ENCODE peak calls at places on chromosomes 16 and 17, in eight cellular contexts. J, O, H, W, D, F, Q and Y are unnamed samples. For H3K9me3, the result is how much of the 10 kb centered on the place peaks cover.

GRCh38 chr16:27781195-27781524 is 231.2 kb downstream of the KATNIP start:
- DNase-seq in J (no peak), O (no peak), H (peak), W (no peak), D (no peak), F (no peak), Q (no peak), Y (no peak)

GRCh38 chr16:84555418-84556196 is 51.1 kb upstream of the MEAK7 start:
- DNase-seq in J (no peak), O (no peak), H (no peak), W (peak), D (no peak), F (no peak), Q (no peak), Y (no peak)

GRCh38 chr17:81049372-81049911 is 14.5 kb downstream of the BAIAP2 start:
- DNase-seq in J (no peak), O (no peak), H (no peak), W (no peak), D (no peak), F (no peak), Q (no peak), Y (no peak)

GRCh38 chr17:27400991-27401390 is 55.3 kb upstream of the KSR1 start:
- DNase-seq in J (no peak), O (peak), H (no peak), W (no peak), D (no peak), F (no peak), Q (no peak), Y (no peak)

GRCh38 chr17:51853857-51854256 is 304.7 kb downstream of the CA10 start:
- DNase-seq in J (no peak), O (no peak), H (no peak), W (no peak), D (no peak), F (no peak), Q (no peak), Y (no peak)

GRCh38 chr16:49857423-49858181 is 1.7 kb upstream of the ZNF423 start:
- DNase-seq in J (peak), O (peak), H (peak), W (peak), D (no peak), F (no peak), Q (no peak), Y (peak)

GRCh38 chr16:79195948-79196347 is 404.6 kb downstream of the MAF start:
- DNase-seq in J (no peak), O (no peak), H (no peak), W (no peak), D (no peak), F (no peak), Q (no peak), Y (no peak)

GRCh38 chr16:68379472-68380347 is 68.6 kb downstream of the SMPD3 start:
- DNase-seq in J (no peak), O (no peak), H (no peak), W (no peak), D (no peak), F (no peak), Q (no peak), Y (peak)

GRCh38 chr16:3004781-3005284 is 7.9 kb upstream of the CLDN9 start:
- DNase-seq in J (peak), O (peak), H (no peak), W (peak), D (no peak), F (no peak), Q (no peak), Y (peak)

GRCh38 chr16:49620158-49620867 is 235.6 kb downstream of the ZNF423 start:
- DNase-seq in J (peak), O (peak), H (peak), W (no peak), D (no peak), F (no peak), Q (no peak), Y (no peak)

GRCh38 chr17:39002991-39003715 is 36.0 kb upstream of the FBXO47 start:
- DNase-seq in J (no peak), O (peak), H (peak), W (no peak), D (no peak), F (peak), Q (no peak), Y (peak)

GRCh38 chr17:38996660-38997337 is 29.6 kb upstream of the FBXO47 start:
- DNase-seq in J (no peak), O (no peak), H (peak), W (no peak), D (no peak), F (no peak), Q (no peak), Y (no peak)

GRCh38 chr17:39000021-39000601 is 32.9 kb upstream of the FBXO47 start:
- DNase-seq in J (no peak), O (no peak), H (no peak), W (no peak), D (no peak), F (no peak), Q (no peak), Y (no peak)

DNA sequence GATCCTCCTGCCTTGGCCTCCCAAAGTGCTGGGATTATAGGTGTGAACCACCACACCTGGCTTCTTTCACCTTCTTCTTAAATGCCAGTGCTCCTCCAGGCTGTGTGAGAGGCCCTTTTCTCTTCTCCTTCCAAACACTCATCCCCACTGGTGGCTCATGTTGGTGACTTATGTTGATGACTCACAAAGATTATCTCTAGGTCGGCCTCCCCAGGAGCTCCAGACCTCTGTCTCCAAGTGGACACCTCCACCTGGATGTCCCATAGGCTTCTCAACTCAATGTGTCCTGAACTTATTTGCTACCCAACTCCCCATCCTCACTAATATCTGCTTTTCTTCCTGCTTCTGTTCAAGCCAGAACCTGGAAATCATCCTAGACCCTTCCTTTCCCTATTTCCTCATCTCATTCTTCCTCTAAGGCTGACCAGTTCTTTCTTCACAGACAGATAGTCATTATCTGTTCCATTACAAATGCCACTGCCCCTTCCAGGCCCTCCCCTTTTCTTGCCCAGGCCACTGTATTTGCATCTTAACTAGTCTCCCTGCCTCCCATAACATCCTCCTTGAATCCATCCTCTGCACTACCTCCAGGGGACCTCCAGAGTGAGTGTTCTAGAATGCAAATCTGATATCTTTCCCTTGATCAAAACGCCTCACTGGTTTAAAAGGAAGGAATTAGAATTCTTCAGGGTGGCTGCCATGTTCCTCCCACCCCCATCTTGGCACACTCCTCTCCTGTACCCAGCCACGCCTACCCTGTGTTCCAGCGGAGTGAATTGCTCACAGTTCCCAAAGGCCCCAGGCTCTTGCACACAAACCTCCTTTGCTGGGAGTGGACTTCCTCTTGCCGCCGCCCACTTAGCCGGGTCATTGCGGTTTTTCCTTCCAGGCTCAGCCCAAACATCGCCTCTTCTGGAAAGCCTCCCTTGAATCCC is 34.8 kb upstream of the FBXO47 start:
- DNase-seq in J (peak), O (peak), H (peak), W (no peak), D (no peak), F (no peak), Q (no peak), Y (no peak)
- H3K27ac ChIP-seq in J (no peak), O (peak), H (peak), W (no peak), D (no peak), F (peak), Q (no peak), Y (no peak)

DNA sequence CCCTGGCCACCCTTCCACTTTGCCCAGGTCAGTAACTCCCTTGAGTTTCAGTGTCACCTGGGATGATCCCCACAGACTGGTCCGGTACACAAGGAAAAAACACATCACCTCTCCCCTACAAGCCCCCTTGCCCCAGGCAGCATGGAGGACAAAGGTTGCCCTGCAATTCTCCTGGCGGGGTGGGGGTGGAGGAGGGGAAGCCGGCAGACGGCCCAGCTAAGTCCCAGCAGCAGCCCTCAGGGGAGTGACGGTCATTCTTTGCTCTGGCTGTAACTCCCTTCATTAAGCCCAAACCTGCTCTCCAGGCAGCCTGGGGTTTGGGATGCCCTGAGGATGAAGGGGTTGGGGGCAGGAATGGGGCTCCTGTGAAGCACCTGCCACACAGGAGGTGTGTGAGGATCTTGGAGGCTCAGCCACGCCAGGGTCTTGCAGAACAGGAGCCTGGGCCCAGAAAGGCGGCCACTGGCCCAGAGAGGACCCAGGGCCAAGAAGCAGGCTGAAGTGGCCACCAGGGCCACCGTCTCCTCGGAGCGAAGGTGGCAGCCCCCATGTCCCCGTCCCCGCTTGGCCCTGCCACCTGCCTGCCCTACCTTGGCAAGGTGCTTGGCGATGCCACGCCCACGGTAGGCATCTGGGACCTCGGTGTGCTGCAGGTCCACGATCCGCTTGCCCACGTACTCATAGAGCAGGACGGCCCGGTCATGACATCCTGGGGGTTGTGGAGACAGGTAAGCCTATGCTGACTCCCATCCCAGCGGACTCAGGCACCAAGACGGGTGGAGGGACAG is 9.5 kb downstream of the NATD1 start:
- DNase-seq in J (peak), O (no peak), H (no peak), W (no peak), D (no peak), F (no peak), Q (no peak), Y (no peak)
- H3K9me3 ChIP-seq in J (under half), O (under half), H (under half), W (under half), D (under half), F (under half), Q (under half), Y (under half)

GRCh38 chr17:32930512-32930911 is 2.6 kb downstream of the TMEM98 start:
- DNase-seq in J (no peak), O (no peak), H (no peak), W (no peak), D (no peak), F (no peak), Q (no peak), Y (no peak)

GRCh38 chr17:32928527-32929287 is 754 bp downstream of the TMEM98 start:
- DNase-seq in J (no peak), O (no peak), H (peak), W (no peak), D (no peak), F (no peak), Q (no peak), Y (no peak)

GRCh38 chr17:32927724-32928526 is at the start of gene TMEM98:
- DNase-seq in J (peak), O (peak), H (peak), W (peak), D (no peak), F (no peak), Q (no peak), Y (peak)

GRCh38 chr17:32929588-32929987 is 1.6 kb downstream of the TMEM98 start:
- DNase-seq in J (no peak), O (no peak), H (no peak), W (no peak), D (no peak), F (no peak), Q (no peak), Y (no peak)

GRCh38 chr17:32929288-32929574 is 1.3 kb downstream of the TMEM98 start:
- DNase-seq in J (peak), O (no peak), H (peak), W (peak), D (no peak), F (no peak), Q (no peak), Y (no peak)
- H3K4me3 ChIP-seq in J (peak), O (peak), H (peak), W (peak), D (no peak), F (peak), Q (peak), Y (no peak)

GRCh38 chr16:14407786-14408399 is 222.2 kb downstream of the PARN start:
- DNase-seq in J (no peak), O (no peak), H (no peak), W (no peak), D (no peak), F (no peak), Q (no peak), Y (no peak)

GRCh38 chr16:14415291-14415690 is 214.8 kb downstream of the PARN start:
- DNase-seq in J (no peak), O (no peak), H (no peak), W (no peak), D (no peak), F (no peak), Q (no peak), Y (no peak)

GRCh38 chr16:14405611-14406537 is 224.2 kb downstream of the PARN start:
- DNase-seq in J (peak), O (peak), H (no peak), W (peak), D (no peak), F (no peak), Q (no peak), Y (no peak)

GRCh38 chr16:14409563-14409962 is 220.5 kb downstream of the PARN start:
- DNase-seq in J (no peak), O (no peak), H (peak), W (no peak), D (peak), F (no peak), Q (peak), Y (no peak)
- H3K27ac ChIP-seq in J (no peak), O (no peak), H (no peak), W (no peak), D (no peak), F (no peak), Q (no peak), Y (no peak)

GRCh38 chr16:75035410-75035968 is 36.7 kb downstream of the ZNRF1 start:
- DNase-seq in J (no peak), O (no peak), H (no peak), W (no peak), D (no peak), F (no peak), Q (no peak), Y (no peak)

GRCh38 chr16:75028544-75028943 is 29.7 kb downstream of the ZNRF1 start:
- DNase-seq in J (no peak), O (no peak), H (no peak), W (no peak), D (no peak), F (no peak), Q (no peak), Y (no peak)

GRCh38 chr16:75029854-75030253 is 31.0 kb downstream of the ZNRF1 start:
- DNase-seq in J (no peak), O (no peak), H (peak), W (no peak), D (no peak), F (no peak), Q (peak), Y (no peak)

GRCh38 chr16:75027520-75028300 is 28.9 kb downstream of the ZNRF1 start:
- DNase-seq in J (no peak), O (no peak), H (peak), W (no peak), D (no peak), F (no peak), Q (no peak), Y (no peak)

DNA sequence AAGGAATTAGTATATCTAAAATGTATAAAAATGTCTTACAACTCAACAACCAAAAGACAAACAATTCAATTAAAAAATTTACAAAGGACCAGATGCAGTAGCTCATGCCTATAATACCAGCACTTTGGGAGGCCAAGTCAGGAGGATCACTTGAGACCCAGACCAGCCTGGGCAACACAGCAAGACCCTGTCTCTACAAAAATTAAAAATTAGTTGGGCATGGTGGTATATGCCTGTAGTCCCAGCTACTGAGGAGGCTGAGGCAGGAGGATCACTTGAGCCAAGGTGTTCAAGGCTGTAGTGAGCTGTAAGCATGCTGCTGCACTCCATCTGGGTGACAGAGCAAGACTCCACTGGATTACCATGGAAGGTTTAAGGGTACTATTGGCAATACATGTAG is 33.8 kb downstream of the ZNRF1 start:
- DNase-seq in J (no peak), O (no peak), H (no peak), W (no peak), D (no peak), F (no peak), Q (no peak), Y (no peak)
- H3K9me3 ChIP-seq in J (under half), O (under half), H (under half), W (under half), D (under half), F (under half), Q (under half), Y (under half)